ENCODE peak calls at places on chromosomes 5 and 9, in five cellular contexts. One of them, this sample, is unnamed.

GRCh38 chr5:159873680-159874079 is 42.6 kb upstream of the ADRA1B start:
- DNase-seq in AG04450: no peak
- DNase-seq in CD4-positive, alpha-beta T cell: no peak
- DNase-seq in thyroid gland: no peak
- DNase-seq in GM12864: no peak
- DNase-seq in this sample: no peak

GRCh38 chr9:121360975-121361374 is 9.1 kb downstream of the STOM start:
- DNase-seq in AG04450: no peak
- DNase-seq in thyroid gland: no peak
- DNase-seq in CD4-positive, alpha-beta T cell: no peak
- DNase-seq in GM12864: no peak
- DNase-seq in this sample: no peak

GRCh38 chr5:107248065-107248695 is 422.6 kb downstream of the EFNA5 start:
- DNase-seq in thyroid gland: peak; percentile 46
- DNase-seq in GM12864: peak; percentile 22
- DNase-seq in CD4-positive, alpha-beta T cell: no peak
- DNase-seq in AG04450: no peak
- DNase-seq in this sample: peak; percentile 40

GRCh38 chr5:45295231-45295630 is 400.9 kb downstream of the HCN1 start:
- DNase-seq in GM12864: no peak
- DNase-seq in thyroid gland: no peak
- DNase-seq in AG04450: no peak
- DNase-seq in CD4-positive, alpha-beta T cell: no peak
- DNase-seq in this sample: no peak

GRCh38 chr9:73118297-73118696 is 33.4 kb upstream of the ANXA1 start:
- DNase-seq in thyroid gland: no peak
- DNase-seq in AG04450: no peak
- DNase-seq in GM12864: no peak
- DNase-seq in CD4-positive, alpha-beta T cell: no peak
- DNase-seq in this sample: no peak

GRCh38 chr9:73237140-73237539 is 85.5 kb downstream of the ANXA1 start:
- DNase-seq in thyroid gland: no peak
- DNase-seq in GM12864: no peak
- DNase-seq in CD4-positive, alpha-beta T cell: no peak
- DNase-seq in AG04450: no peak
- DNase-seq in this sample: no peak

GRCh38 chr9:5719546-5719945 is 90.6 kb downstream of the RIC1 start:
- DNase-seq in AG04450: no peak
- DNase-seq in CD4-positive, alpha-beta T cell: no peak
- DNase-seq in GM12864: no peak
- DNase-seq in thyroid gland: no peak
- DNase-seq in this sample: no peak

GRCh38 chr9:93288891-93289883 is 105.2 kb downstream of the WNK2 start:
- DNase-seq in GM12864: no peak
- DNase-seq in CD4-positive, alpha-beta T cell: no peak
- DNase-seq in thyroid gland: no peak
- DNase-seq in AG04450: no peak
- DNase-seq in this sample: peak; percentile 21

GRCh38 chr9:91100878-91101450 is 260.8 kb downstream of the AUH start:
- DNase-seq in CD4-positive, alpha-beta T cell: no peak
- DNase-seq in GM12864: no peak
- DNase-seq in thyroid gland: peak; percentile 24
- DNase-seq in AG04450: no peak
- DNase-seq in this sample: no peak

GRCh38 chr9:99134893-99135341 is 30.0 kb downstream of the TGFBR1 start:
- DNase-seq in GM12864: peak; percentile 16
- DNase-seq in CD4-positive, alpha-beta T cell: no peak
- DNase-seq in AG04450: peak; percentile 27
- DNase-seq in thyroid gland: no peak
- DNase-seq in this sample: no peak

DNA sequence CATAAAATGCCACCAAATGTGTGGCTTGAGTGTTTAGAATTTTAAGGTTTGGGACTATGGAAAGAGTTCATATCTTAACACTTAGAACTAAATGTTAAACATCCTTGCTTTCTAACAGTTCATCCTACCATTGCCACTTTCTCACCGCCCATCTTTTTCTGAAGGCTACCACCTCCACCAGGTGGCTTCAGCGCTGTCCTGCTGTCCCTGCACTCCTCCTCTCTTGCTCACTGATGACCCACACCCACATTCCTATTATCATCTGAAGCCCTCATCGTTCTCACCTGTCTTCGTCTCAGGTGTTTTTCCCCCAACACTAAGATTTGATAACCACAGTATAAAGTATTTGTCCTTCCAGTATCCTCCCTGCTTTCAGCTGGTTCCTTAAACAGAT is 7.4 kb downstream of the MEGF10 start:
- DNase-seq in AG04450: no peak
- DNase-seq in GM12864: no peak
- DNase-seq in CD4-positive, alpha-beta T cell: no peak
- DNase-seq in thyroid gland: no peak
- DNase-seq in this sample: no peak
- TF ChIP-seq CTCF in AG04450: no peak
- TF ChIP-seq CTCF in GM12864: no peak
- TF ChIP-seq CTCF in CD4-positive, alpha-beta T cell: no peak
- TF ChIP-seq CTCF in thyroid gland: no peak
- TF ChIP-seq CTCF in this sample: no peak

DNA sequence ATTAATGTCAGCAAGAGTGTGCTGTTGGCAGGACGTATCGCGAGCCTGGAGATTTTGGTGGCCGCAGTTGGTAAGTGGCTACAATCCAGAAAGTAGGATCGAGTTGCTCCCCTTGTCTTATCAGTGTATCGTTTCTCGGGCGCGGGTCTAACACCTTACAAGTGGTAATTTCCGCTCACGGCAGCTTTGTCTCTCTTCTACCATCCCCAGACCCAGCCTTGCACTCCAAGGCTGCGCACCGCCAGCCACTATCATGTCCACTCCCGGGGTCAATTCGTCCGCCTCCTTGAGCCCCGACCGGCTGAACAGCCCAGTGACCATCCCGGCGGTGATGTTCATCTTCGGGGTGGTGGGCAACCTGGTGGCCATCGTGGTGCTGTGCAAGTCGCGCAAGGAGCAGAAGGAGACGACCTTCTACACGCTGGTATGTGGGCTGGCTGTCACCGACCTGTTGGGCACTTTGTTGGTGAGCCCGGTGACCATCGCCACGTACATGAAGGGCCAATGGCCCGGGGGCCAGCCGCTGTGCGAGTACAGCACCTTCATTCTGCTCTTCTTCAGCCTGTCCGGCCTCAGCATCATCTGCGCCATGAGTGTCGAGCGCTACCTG is 1.1 kb downstream of the PTGER4 start:
- DNase-seq in AG04450: no peak
- DNase-seq in GM12864: no peak
- DNase-seq in CD4-positive, alpha-beta T cell: peak; percentile 32
- DNase-seq in thyroid gland: no peak
- DNase-seq in this sample: peak; percentile 41
- TF ChIP-seq CTCF in AG04450: peak; percentile 38
- TF ChIP-seq CTCF in GM12864: peak; percentile 23
- TF ChIP-seq CTCF in CD4-positive, alpha-beta T cell: peak; percentile 24
- TF ChIP-seq CTCF in thyroid gland: no peak
- TF ChIP-seq CTCF in this sample: no peak

GRCh38 chr9:68974431-68974830 is 39.5 kb downstream of the PRKACG start:
- DNase-seq in CD4-positive, alpha-beta T cell: no peak
- DNase-seq in GM12864: peak; percentile 71
- DNase-seq in thyroid gland: no peak
- DNase-seq in AG04450: no peak
- DNase-seq in this sample: peak; percentile 59

GRCh38 chr9:68978054-68978453 is 35.9 kb downstream of the PRKACG start:
- DNase-seq in thyroid gland: no peak
- DNase-seq in CD4-positive, alpha-beta T cell: no peak
- DNase-seq in AG04450: no peak
- DNase-seq in GM12864: no peak
- DNase-seq in this sample: no peak

GRCh38 chr9:68975644-68976043 is 38.3 kb downstream of the PRKACG start:
- DNase-seq in CD4-positive, alpha-beta T cell: no peak
- DNase-seq in thyroid gland: no peak
- DNase-seq in AG04450: no peak
- DNase-seq in GM12864: no peak
- DNase-seq in this sample: no peak

GRCh38 chr9:68973619-68974018 is 40.3 kb downstream of the PRKACG start:
- DNase-seq in thyroid gland: no peak
- DNase-seq in CD4-positive, alpha-beta T cell: no peak
- DNase-seq in GM12864: no peak
- DNase-seq in AG04450: no peak
- DNase-seq in this sample: no peak

DNA sequence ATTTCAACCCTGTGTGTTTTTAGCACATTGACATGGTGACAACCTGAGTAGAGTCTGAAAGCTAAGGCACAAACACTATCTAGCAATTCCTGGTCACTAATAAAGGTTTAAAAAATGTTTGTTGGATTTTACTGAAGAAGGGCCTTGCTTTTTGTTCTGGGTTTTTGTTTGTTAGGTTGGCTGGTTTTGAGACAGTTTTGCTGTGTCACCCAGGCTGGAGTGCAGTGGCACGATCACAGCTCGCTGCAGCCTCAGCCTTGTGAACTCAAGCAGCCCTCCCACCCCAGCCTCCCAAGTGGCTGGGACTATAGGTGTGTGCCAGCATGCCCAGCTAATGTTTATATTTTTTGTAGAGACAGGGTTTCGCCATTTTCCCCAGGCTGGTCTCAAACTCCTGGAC is 39.0 kb downstream of the PRKACG start:
- DNase-seq in GM12864: no peak
- DNase-seq in CD4-positive, alpha-beta T cell: no peak
- DNase-seq in thyroid gland: no peak
- DNase-seq in AG04450: no peak
- DNase-seq in this sample: no peak
- TF ChIP-seq CTCF in GM12864: no peak
- TF ChIP-seq CTCF in CD4-positive, alpha-beta T cell: no peak
- TF ChIP-seq CTCF in thyroid gland: no peak
- TF ChIP-seq CTCF in AG04450: no peak
- TF ChIP-seq CTCF in this sample: no peak

DNA sequence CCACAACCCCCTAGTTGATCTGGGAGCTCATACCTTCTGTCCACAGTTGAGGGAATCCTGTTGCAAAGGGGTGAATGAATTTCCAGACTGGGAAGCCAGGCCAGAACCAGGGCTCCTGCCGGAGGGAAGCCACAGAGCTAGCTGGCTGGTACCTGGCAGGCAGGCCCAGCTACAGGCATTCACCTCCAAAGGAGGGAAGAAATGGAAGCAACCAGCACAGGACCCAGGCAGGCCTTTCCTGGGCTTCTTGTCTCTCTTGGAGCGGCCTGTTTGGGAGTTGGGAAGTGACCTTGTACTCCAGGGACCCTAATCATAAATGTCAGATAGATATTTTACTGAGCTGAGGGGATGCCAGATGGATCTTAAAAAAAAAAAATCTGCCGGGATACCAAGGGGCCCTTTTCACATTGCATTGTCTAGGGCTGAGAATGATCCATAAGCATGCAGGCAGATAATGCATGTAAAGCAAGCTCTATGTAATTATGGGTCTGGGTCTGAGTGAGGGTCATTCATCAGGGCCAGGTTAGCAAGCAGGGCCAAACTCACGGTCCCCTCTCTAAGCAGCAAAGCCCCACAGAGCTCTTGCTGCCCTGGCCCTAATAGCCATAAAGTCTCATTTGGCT is 8.4 kb downstream of the NR2F1 start:
- DNase-seq in AG04450: no peak
- DNase-seq in CD4-positive, alpha-beta T cell: no peak
- DNase-seq in thyroid gland: no peak
- DNase-seq in GM12864: no peak
- DNase-seq in this sample: no peak
- TF ChIP-seq CTCF in AG04450: no peak
- TF ChIP-seq CTCF in CD4-positive, alpha-beta T cell: no peak
- TF ChIP-seq CTCF in thyroid gland: no peak
- TF ChIP-seq CTCF in GM12864: no peak
- TF ChIP-seq CTCF in this sample: no peak

GRCh38 chr5:141434006-141434405 is 3.7 kb downstream of the PCDHGA12 start:
- DNase-seq in GM12864: no peak
- DNase-seq in thyroid gland: no peak
- DNase-seq in CD4-positive, alpha-beta T cell: no peak
- DNase-seq in AG04450: no peak
- DNase-seq in this sample: no peak

GRCh38 chr5:141431286-141431685 is 979 bp downstream of the PCDHGA12 start:
- DNase-seq in CD4-positive, alpha-beta T cell: no peak
- DNase-seq in GM12864: no peak
- DNase-seq in thyroid gland: no peak
- DNase-seq in AG04450: no peak
- DNase-seq in this sample: peak; percentile 62

GRCh38 chr5:141427783-141428426 is 2.4 kb upstream of the PCDHGA12 start:
- DNase-seq in AG04450: no peak
- DNase-seq in thyroid gland: no peak
- DNase-seq in GM12864: no peak
- DNase-seq in CD4-positive, alpha-beta T cell: no peak
- DNase-seq in this sample: no peak

DNA sequence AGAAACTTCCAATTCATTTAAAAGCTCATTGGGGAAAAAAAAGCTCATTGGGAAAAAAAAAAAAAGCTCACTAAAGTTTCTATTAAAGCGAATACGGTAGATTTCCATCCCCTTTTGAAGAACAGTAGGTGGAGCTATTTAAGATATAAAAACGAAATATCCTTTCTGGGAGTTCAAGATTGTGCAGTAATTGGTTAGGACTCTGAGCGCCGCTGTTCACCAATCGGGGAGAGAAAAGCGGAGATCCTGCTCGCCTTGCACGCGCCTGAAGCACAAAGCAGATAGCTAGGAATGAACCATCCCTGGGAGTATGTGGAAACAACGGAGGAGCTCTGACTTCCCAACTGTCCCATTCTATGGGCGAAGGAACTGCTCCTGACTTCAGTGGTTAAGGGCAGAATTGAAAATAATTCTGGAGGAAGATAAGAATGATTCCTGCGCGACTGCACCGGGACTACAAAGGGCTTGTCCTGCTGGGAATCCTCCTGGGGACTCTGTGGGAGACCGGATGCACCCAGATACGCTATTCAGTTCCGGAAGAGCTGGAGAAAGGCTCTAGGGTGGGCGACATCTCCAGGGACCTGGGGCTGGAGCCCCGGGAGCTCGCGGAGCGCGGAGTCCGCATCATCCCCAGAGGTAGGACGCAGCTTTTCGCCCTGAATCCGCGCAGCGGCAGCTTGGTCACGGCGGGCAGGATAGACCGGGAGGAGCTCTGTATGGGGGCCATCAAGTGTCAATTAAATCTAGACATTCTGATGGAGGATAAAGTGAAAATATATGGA is at the start of gene PCDHGA12:
- DNase-seq in GM12864: peak; percentile 72
- DNase-seq in AG04450: no peak
- DNase-seq in thyroid gland: peak; percentile 59
- DNase-seq in CD4-positive, alpha-beta T cell: no peak
- DNase-seq in this sample: peak; percentile 89
- TF ChIP-seq CTCF in GM12864: peak; percentile 76
- TF ChIP-seq CTCF in AG04450: peak; percentile 43
- TF ChIP-seq CTCF in thyroid gland: peak; percentile 51
- TF ChIP-seq CTCF in CD4-positive, alpha-beta T cell: no peak
- TF ChIP-seq CTCF in this sample: peak; percentile 50